ENCODE peak calls at places on chromosomes 5 and 9, in seven cellular contexts. D, I, J, T, F, W and E are unnamed samples.

GRCh38 chr5:140372971-140373487 is 13.0 kb downstream of the SLC4A9 start:
- DNase-seq in D (peak), I (peak), J (peak), T (no peak), F (peak), W (peak), E (peak)

GRCh38 chr9:26324787-26325186 is 567.8 kb downstream of the CAAP1 start:
- DNase-seq in D (no peak), I (no peak), J (no peak), T (no peak), F (no peak), W (no peak), E (no peak)

GRCh38 chr5:21071421-21071820 is 1083.4 kb upstream of the CDH18 start:
- DNase-seq in D (no peak), I (no peak), J (no peak), T (no peak), F (no peak), W (no peak), E (no peak)

GRCh38 chr5:91074615-91075014 is 308.5 kb downstream of the ARRDC3 start:
- DNase-seq in D (no peak), I (no peak), J (no peak), T (no peak), F (no peak), W (no peak), E (no peak)

GRCh38 chr5:112316006-112316405 is 103.1 kb downstream of the EPB41L4A start:
- DNase-seq in D (no peak), I (no peak), J (no peak), T (no peak), F (no peak), W (no peak), E (no peak)

GRCh38 chr9:28163619-28164018 is 590.3 kb upstream of the C9orf72 start:
- DNase-seq in D (no peak), I (no peak), J (no peak), T (no peak), F (no peak), W (no peak), E (no peak)

GRCh38 chr9:34375901-34376595 is 650 bp downstream of the MYORG start:
- DNase-seq in D (peak), I (no peak), J (peak), T (no peak), F (peak), W (peak), E (no peak)

GRCh38 chr5:142925795-142926194 is 155.6 kb downstream of the ARHGAP26 start:
- DNase-seq in D (no peak), I (no peak), J (no peak), T (no peak), F (no peak), W (no peak), E (peak)

GRCh38 chr5:31640573-31640972 is 1.6 kb downstream of the PDZD2 start:
- DNase-seq in D (no peak), I (no peak), J (no peak), T (no peak), F (no peak), W (no peak), E (no peak)

GRCh38 chr9:113572076-113572861 is 108.7 kb downstream of the RGS3 start:
- DNase-seq in D (no peak), I (no peak), J (peak), T (no peak), F (peak), W (no peak), E (no peak)

GRCh38 chr9:137685035-137685885 is 66.5 kb downstream of the EHMT1 start:
- DNase-seq in D (no peak), I (no peak), J (no peak), T (no peak), F (no peak), W (no peak), E (no peak)

GRCh38 chr9:97487107-97487506 is 14.4 kb upstream of the TMOD1 start:
- DNase-seq in D (no peak), I (no peak), J (no peak), T (no peak), F (no peak), W (no peak), E (no peak)

GRCh38 chr5:72470817-72471216 is 36.4 kb downstream of the ZNF366 start:
- DNase-seq in D (no peak), I (no peak), J (no peak), T (no peak), F (no peak), W (no peak), E (peak)

GRCh38 chr9:34072868-34073590 is 24.3 kb upstream of the UBAP2 start:
- DNase-seq in D (peak), I (no peak), J (no peak), T (no peak), F (peak), W (peak), E (peak)

GRCh38 chr5:37133939-37134338 is 115.2 kb downstream of the CPLANE1 start:
- DNase-seq in D (no peak), I (no peak), J (no peak), T (no peak), F (no peak), W (no peak), E (no peak)

GRCh38 chr9:94639045-94639995 is at the start of gene FBP1:
- DNase-seq in D (no peak), I (no peak), J (peak), T (peak), F (no peak), W (peak), E (no peak)

GRCh38 chr5:22431840-22432239 is 421.3 kb downstream of the CDH12 start:
- DNase-seq in D (no peak), I (no peak), J (no peak), T (no peak), F (no peak), W (no peak), E (no peak)

GRCh38 chr5:107373511-107374263 is 297.1 kb downstream of the EFNA5 start:
- DNase-seq in D (no peak), I (no peak), J (no peak), T (no peak), F (no peak), W (no peak), E (no peak)

GRCh38 chr9:113164536-113165300 is 13.9 kb downstream of the SLC31A2 start:
- DNase-seq in D (no peak), I (no peak), J (no peak), T (no peak), F (peak), W (no peak), E (no peak)

GRCh38 chr5:134242146-134242545 is 16.3 kb upstream of the PPP2CA start:
- DNase-seq in D (no peak), I (no peak), J (no peak), T (no peak), F (peak), W (no peak), E (peak)

GRCh38 chr9:123378956-123379660 is 23.1 kb downstream of the CRB2 start:
- DNase-seq in D (no peak), I (no peak), J (no peak), T (no peak), F (no peak), W (no peak), E (no peak)

GRCh38 chr5:160020969-160021368 is 12.0 kb downstream of the TTC1 start:
- DNase-seq in D (no peak), I (no peak), J (no peak), T (no peak), F (no peak), W (no peak), E (no peak)

GRCh38 chr9:98323831-98324135 is 68.3 kb upstream of the TBC1D2 start:
- DNase-seq in D (no peak), I (no peak), J (no peak), T (no peak), F (no peak), W (no peak), E (no peak)

GRCh38 chr9:130682490-130683121 is 11.0 kb upstream of the EXOSC2 start:
- DNase-seq in D (peak), I (peak), J (peak), T (no peak), F (peak), W (peak), E (peak)

GRCh38 chr9:130681769-130682489 is 11.7 kb upstream of the EXOSC2 start:
- DNase-seq in D (no peak), I (no peak), J (no peak), T (no peak), F (no peak), W (no peak), E (peak)

GRCh38 chr9:130677252-130677651 is 12.9 kb downstream of the PRDM12 start:
- DNase-seq in D (no peak), I (no peak), J (no peak), T (no peak), F (no peak), W (no peak), E (no peak)

GRCh38 chr9:130685104-130685503 is 8.5 kb upstream of the EXOSC2 start:
- DNase-seq in D (no peak), I (no peak), J (no peak), T (no peak), F (no peak), W (no peak), E (no peak)

DNA sequence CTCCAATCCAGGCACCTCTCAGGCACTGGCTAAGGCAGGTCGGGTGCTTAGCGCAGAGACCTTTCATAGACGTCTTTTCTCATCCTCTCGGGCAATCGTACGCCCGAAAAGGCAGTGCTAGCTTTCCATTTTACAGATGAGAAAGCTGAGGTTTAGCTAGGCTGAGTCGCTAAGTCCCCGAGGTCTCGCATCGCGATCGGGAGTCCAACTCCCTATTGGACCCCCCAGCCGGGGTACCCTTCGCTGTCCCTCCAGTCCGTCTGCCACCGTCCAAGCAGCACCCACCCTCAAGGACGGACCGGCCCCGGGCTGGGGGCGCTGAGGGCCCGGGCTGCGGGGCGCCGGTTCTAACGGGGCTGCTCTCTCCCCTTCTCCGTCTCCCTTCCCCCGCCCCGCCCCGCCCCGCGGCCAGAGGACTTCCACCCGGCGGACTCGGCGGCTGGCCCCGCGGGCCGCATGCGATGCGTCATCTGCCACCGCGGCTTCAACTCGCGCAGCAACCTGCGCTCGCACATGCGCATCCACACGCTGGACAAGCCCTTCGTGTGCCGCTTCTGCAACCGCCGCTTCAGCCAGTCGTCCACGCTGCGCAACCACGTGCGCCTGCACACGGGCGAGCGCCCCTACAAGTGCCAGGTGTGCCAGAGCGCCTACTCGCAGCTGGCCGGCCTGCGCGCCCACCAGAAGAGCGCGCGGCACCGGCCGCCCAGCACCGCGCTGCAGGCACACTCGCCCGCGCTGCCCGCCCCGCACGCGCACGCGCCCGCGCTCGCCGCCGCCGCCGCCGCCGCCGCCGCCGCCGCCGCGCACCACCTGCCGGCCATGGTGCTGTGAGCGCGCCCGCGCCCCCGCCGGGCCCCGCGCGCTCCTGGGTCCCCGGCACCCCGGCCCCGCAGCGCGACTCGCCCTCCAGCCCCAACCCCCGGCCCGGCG is 12.5 kb upstream of the EXOSC2 start:
- DNase-seq in D (peak), I (peak), J (peak), T (no peak), F (peak), W (peak), E (peak)
- TF ChIP-seq POLR2A in D (peak), I (peak), J (no peak), T (no peak), F (no peak), W (no peak), E (no peak)

GRCh38 chr9:35656841-35657326 is 935 bp downstream of the RMRP start:
- DNase-seq in D (no peak), I (no peak), J (no peak), T (no peak), F (no peak), W (no peak), E (no peak)

GRCh38 chr9:35658144-35658893 is at the start of gene CCDC107:
- DNase-seq in D (peak), I (no peak), J (peak), T (peak), F (peak), W (peak), E (peak)

GRCh38 chr9:35658894-35659220 is 765 bp downstream of the CCDC107 start:
- DNase-seq in D (no peak), I (peak), J (no peak), T (no peak), F (peak), W (no peak), E (no peak)

GRCh38 chr9:35656340-35656739 is 1.5 kb downstream of the RMRP start:
- DNase-seq in D (no peak), I (no peak), J (no peak), T (no peak), F (no peak), W (no peak), E (no peak)

DNA sequence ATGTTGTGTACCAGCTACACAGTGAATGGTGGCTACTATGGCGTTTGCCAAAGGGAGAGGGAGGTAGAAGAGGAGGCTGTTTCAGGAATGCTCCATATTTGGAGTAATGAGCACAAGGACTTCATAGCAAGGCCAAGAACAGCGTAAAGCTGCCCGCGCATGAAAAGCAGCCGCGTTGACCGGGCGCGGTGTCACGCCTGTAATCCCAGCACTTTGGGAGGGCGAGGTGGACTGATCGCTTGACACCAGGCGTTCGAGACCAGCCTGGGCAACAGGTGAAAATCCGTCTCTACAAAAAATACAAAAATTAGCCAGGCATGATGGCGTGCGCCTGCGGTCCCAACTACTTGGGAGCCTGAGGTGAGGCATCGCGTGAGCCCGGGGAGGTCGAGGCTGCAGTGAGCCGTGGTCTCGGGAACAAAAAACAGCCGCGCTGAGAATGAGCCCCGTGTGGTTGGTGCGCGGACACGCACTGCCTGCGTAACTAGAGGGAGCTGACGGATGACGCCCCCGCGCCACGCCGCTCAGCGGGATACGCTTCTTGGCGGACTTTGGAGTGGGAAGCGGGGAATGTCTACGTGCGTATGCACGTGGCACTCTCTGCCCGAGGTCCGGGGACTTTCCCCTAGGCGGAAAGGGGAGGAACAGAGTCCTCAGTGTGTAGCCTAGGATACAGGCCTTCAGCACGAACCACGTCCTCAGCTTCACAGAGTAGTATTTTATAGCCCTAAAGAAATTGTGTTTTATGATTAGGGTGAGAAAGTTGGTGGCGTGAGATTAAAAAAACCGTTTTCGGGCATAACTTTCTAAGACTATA is at the start of gene RMRP:
- DNase-seq in D (peak), I (peak), J (peak), T (peak), F (peak), W (peak), E (peak)
- TF ChIP-seq POLR2A in D (no peak), I (no peak), J (no peak), T (no peak), F (peak), W (peak), E (no peak)

GRCh38 chr9:115202181-115202580 is 84.2 kb upstream of the TNC start:
- DNase-seq in D (no peak), I (no peak), J (no peak), T (no peak), F (no peak), W (no peak), E (no peak)

GRCh38 chr9:115204827-115205506 is 87.0 kb upstream of the TNC start:
- DNase-seq in D (peak), I (no peak), J (no peak), T (no peak), F (no peak), W (no peak), E (peak)

GRCh38 chr9:115198018-115198417 is 80.1 kb upstream of the TNC start:
- DNase-seq in D (no peak), I (no peak), J (no peak), T (no peak), F (peak), W (no peak), E (peak)

GRCh38 chr9:115202960-115203751 is 85.2 kb upstream of the TNC start:
- DNase-seq in D (no peak), I (no peak), J (no peak), T (no peak), F (peak), W (no peak), E (no peak)

GRCh38 chr9:115200711-115201505 is 83.0 kb upstream of the TNC start:
- DNase-seq in D (no peak), I (no peak), J (no peak), T (no peak), F (no peak), W (no peak), E (no peak)
- TF ChIP-seq POLR2A in D (no peak), I (no peak), J (no peak), T (no peak), F (no peak), W (no peak), E (no peak)

GRCh38 chr5:157730900-157731271 is 334 bp upstream of the THG1L start:
- DNase-seq in D (no peak), I (no peak), J (no peak), T (no peak), F (no peak), W (no peak), E (no peak)

GRCh38 chr5:157732784-157733262 is 1.6 kb downstream of the THG1L start:
- DNase-seq in D (no peak), I (no peak), J (no peak), T (no peak), F (no peak), W (no peak), E (no peak)

GRCh38 chr5:157732130-157732783 is 1.0 kb downstream of the THG1L start:
- DNase-seq in D (no peak), I (no peak), J (no peak), T (no peak), F (no peak), W (no peak), E (no peak)

GRCh38 chr5:157729858-157730257 is 1.4 kb upstream of the THG1L start:
- DNase-seq in D (no peak), I (no peak), J (no peak), T (no peak), F (no peak), W (no peak), E (no peak)

GRCh38 chr5:157731272-157732129 is at the start of gene THG1L:
- DNase-seq in D (peak), I (peak), J (peak), T (peak), F (peak), W (peak), E (peak)
- TF ChIP-seq POLR2A in D (peak), I (peak), J (no peak), T (peak), F (peak), W (no peak), E (peak)

GRCh38 chr9:3768286-3768685 is 242.5 kb upstream of the RFX3 start:
- DNase-seq in D (no peak), I (no peak), J (no peak), T (no peak), F (no peak), W (no peak), E (no peak)
- TF ChIP-seq POLR2A in D (no peak), I (no peak), J (no peak), T (no peak), F (no peak), W (no peak), E (no peak)

DNA sequence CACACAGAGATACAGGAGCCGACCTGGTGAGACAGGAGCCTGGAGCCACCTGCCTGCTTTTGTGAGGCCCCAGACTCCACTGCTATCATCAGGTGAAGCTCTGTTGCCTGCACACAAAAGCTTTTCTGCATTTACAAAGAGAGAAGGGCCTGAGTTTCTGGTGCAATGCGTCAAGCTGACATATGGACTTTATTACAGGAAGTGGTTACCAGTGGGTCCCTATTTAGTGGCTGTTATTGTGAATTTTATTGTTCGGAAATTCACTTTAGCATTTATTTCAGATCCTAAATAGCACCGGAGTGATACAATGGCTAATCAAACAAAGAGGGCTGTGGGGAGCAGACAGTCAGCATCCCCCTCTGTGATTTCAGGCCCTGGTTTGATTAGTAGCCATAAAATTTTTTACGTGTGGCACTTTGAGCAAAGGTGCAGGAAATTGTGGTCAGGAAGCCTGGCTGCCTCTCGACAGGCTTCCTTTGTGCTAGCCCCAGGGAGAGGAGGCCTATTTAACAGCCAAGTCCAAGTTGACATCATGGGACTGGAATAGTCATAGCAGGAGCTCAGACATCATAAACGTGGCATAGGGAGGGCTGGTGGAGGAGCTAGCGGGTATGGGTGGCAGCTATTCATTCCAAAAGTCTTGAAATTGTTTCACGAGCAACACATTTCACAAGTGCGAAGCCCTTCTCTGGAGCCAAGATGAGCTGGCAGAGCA is 8.4 kb downstream of the TGFBI start:
- DNase-seq in D (no peak), I (no peak), J (peak), T (no peak), F (no peak), W (no peak), E (peak)
- TF ChIP-seq POLR2A in D (no peak), I (no peak), J (no peak), T (no peak), F (no peak), W (no peak), E (no peak)